ENCODE peak calls at places on chromosomes 1 and 21, in five cellular contexts. One of them, this sample, is unnamed.

GRCh38 chr1:160066829-160067720 is 2.9 kb downstream of the KCNJ10 start:
- DNase-seq in H9: no peak
- DNase-seq in omental fat pad: no peak
- DNase-seq in choroid plexus epithelial cell: no peak
- DNase-seq in stomach: no peak
- DNase-seq in this sample: no peak

GRCh38 chr1:201792534-201793305 is 36.2 kb upstream of the IPO9 start:
- DNase-seq in choroid plexus epithelial cell: peak
- DNase-seq in omental fat pad: peak
- DNase-seq in stomach: peak
- DNase-seq in H9: peak
- DNase-seq in this sample: peak

GRCh38 chr1:225882008-225882698 is at the start of gene TMEM63A:
- DNase-seq in stomach: peak
- DNase-seq in choroid plexus epithelial cell: peak
- DNase-seq in omental fat pad: peak
- DNase-seq in H9: peak
- DNase-seq in this sample: peak

GRCh38 chr21:45959779-45960390 is 21.7 kb upstream of the COL6A1 start:
- DNase-seq in omental fat pad: no peak
- DNase-seq in H9: no peak
- DNase-seq in stomach: no peak
- DNase-seq in choroid plexus epithelial cell: no peak
- DNase-seq in this sample: no peak

GRCh38 chr1:2129256-2129943 is 65.2 kb downstream of the FAAP20 start:
- DNase-seq in stomach: no peak
- DNase-seq in H9: no peak
- DNase-seq in choroid plexus epithelial cell: no peak
- DNase-seq in omental fat pad: no peak
- DNase-seq in this sample: no peak

GRCh38 chr1:245797592-245798366 is 643.0 kb downstream of the KIF26B start:
- DNase-seq in choroid plexus epithelial cell: peak
- DNase-seq in omental fat pad: no peak
- DNase-seq in H9: peak
- DNase-seq in stomach: no peak
- DNase-seq in this sample: peak

GRCh38 chr1:98201640-98202039 is 280.8 kb upstream of the DPYD start:
- DNase-seq in H9: no peak
- DNase-seq in choroid plexus epithelial cell: peak
- DNase-seq in stomach: no peak
- DNase-seq in omental fat pad: no peak
- DNase-seq in this sample: no peak

GRCh38 chr1:246483204-246483933 is 23.7 kb downstream of the SMYD3 start:
- DNase-seq in stomach: no peak
- DNase-seq in H9: no peak
- DNase-seq in omental fat pad: no peak
- DNase-seq in choroid plexus epithelial cell: peak
- DNase-seq in this sample: no peak

GRCh38 chr1:39525366-39526165 is 34.1 kb downstream of the BMP8A start:
- DNase-seq in choroid plexus epithelial cell: no peak
- DNase-seq in omental fat pad: no peak
- DNase-seq in stomach: peak
- DNase-seq in H9: no peak
- DNase-seq in this sample: no peak

GRCh38 chr1:24318988-24319863 is at the start of gene GRHL3:
- DNase-seq in choroid plexus epithelial cell: peak
- DNase-seq in stomach: peak
- DNase-seq in H9: peak
- DNase-seq in omental fat pad: no peak
- DNase-seq in this sample: peak

GRCh38 chr1:33670567-33670966 is 193.3 kb upstream of the HMGB4 start:
- DNase-seq in omental fat pad: no peak
- DNase-seq in stomach: no peak
- DNase-seq in choroid plexus epithelial cell: no peak
- DNase-seq in H9: no peak
- DNase-seq in this sample: no peak

GRCh38 chr1:87045757-87046422 is 131.5 kb downstream of the HS2ST1 start:
- DNase-seq in choroid plexus epithelial cell: no peak
- DNase-seq in omental fat pad: no peak
- DNase-seq in H9: no peak
- DNase-seq in stomach: no peak
- DNase-seq in this sample: no peak

GRCh38 chr21:46078984-46079356 is 18.9 kb upstream of the COL6A2 start:
- DNase-seq in stomach: no peak
- DNase-seq in H9: no peak
- DNase-seq in choroid plexus epithelial cell: no peak
- DNase-seq in omental fat pad: peak
- DNase-seq in this sample: no peak

GRCh38 chr1:3219005-3219724 is 150.2 kb downstream of the PRDM16 start:
- DNase-seq in H9: no peak
- DNase-seq in stomach: peak
- DNase-seq in omental fat pad: no peak
- DNase-seq in choroid plexus epithelial cell: peak
- DNase-seq in this sample: no peak

GRCh38 chr1:25517476-25518394 is 25.7 kb upstream of the LDLRAP1 start:
- DNase-seq in choroid plexus epithelial cell: no peak
- DNase-seq in H9: peak
- DNase-seq in stomach: no peak
- DNase-seq in omental fat pad: no peak
- DNase-seq in this sample: no peak

GRCh38 chr21:44019568-44019958 is 7.5 kb downstream of the TRAPPC10 start:
- DNase-seq in choroid plexus epithelial cell: no peak
- DNase-seq in stomach: no peak
- DNase-seq in omental fat pad: no peak
- DNase-seq in H9: no peak
- DNase-seq in this sample: no peak

GRCh38 chr1:26531651-26532131 is 2.1 kb downstream of the RPS6KA1 start:
- DNase-seq in H9: peak
- DNase-seq in omental fat pad: no peak
- DNase-seq in choroid plexus epithelial cell: no peak
- DNase-seq in stomach: peak
- DNase-seq in this sample: peak

GRCh38 chr1:193013707-193014106 is 45.5 kb downstream of the UCHL5 start:
- DNase-seq in stomach: no peak
- DNase-seq in H9: no peak
- DNase-seq in choroid plexus epithelial cell: no peak
- DNase-seq in omental fat pad: no peak
- DNase-seq in this sample: no peak

GRCh38 chr1:32405672-32406467 is 11.6 kb upstream of the BSDC1 start:
- DNase-seq in H9: no peak
- DNase-seq in stomach: no peak
- DNase-seq in omental fat pad: no peak
- DNase-seq in choroid plexus epithelial cell: no peak
- DNase-seq in this sample: no peak

GRCh38 chr1:154866257-154866994 is 3.7 kb downstream of the KCNN3 start:
- DNase-seq in stomach: no peak
- DNase-seq in H9: no peak
- DNase-seq in choroid plexus epithelial cell: peak
- DNase-seq in omental fat pad: no peak
- DNase-seq in this sample: no peak

GRCh38 chr1:7574121-7575040 is 196.7 kb upstream of the VAMP3 start:
- DNase-seq in choroid plexus epithelial cell: no peak
- DNase-seq in stomach: peak
- DNase-seq in omental fat pad: no peak
- DNase-seq in H9: no peak
- DNase-seq in this sample: no peak

GRCh38 chr1:220875233-220875632 is 4.0 kb upstream of the HLX start:
- DNase-seq in omental fat pad: no peak
- DNase-seq in choroid plexus epithelial cell: no peak
- DNase-seq in stomach: no peak
- DNase-seq in H9: no peak
- DNase-seq in this sample: no peak

GRCh38 chr1:97875996-97876395 is 44.8 kb downstream of the DPYD start:
- DNase-seq in H9: no peak
- DNase-seq in choroid plexus epithelial cell: peak
- DNase-seq in omental fat pad: no peak
- DNase-seq in stomach: no peak
- DNase-seq in this sample: peak

GRCh38 chr1:229427572-229427971 is 6.3 kb downstream of the ACTA1 start:
- DNase-seq in choroid plexus epithelial cell: no peak
- DNase-seq in H9: no peak
- DNase-seq in stomach: no peak
- DNase-seq in omental fat pad: no peak
- DNase-seq in this sample: no peak

GRCh38 chr1:229430761-229431269 is 3.1 kb downstream of the ACTA1 start:
- DNase-seq in choroid plexus epithelial cell: peak
- DNase-seq in H9: peak
- DNase-seq in stomach: peak
- DNase-seq in omental fat pad: no peak
- DNase-seq in this sample: no peak

GRCh38 chr1:229425564-229426159 is 8.2 kb downstream of the ACTA1 start:
- DNase-seq in H9: no peak
- DNase-seq in stomach: no peak
- DNase-seq in choroid plexus epithelial cell: no peak
- DNase-seq in omental fat pad: no peak
- DNase-seq in this sample: no peak

GRCh38 chr1:229431270-229432115 is 2.4 kb downstream of the ACTA1 start:
- DNase-seq in H9: no peak
- DNase-seq in choroid plexus epithelial cell: no peak
- DNase-seq in omental fat pad: no peak
- DNase-seq in stomach: no peak
- DNase-seq in this sample: no peak

GRCh38 chr1:229428256-229428655 is 5.6 kb downstream of the ACTA1 start:
- DNase-seq in choroid plexus epithelial cell: no peak
- DNase-seq in omental fat pad: no peak
- DNase-seq in H9: no peak
- DNase-seq in stomach: no peak
- DNase-seq in this sample: no peak
- TF ChIP-seq CTCF in choroid plexus epithelial cell: no peak
- TF ChIP-seq CTCF in omental fat pad: no peak
- TF ChIP-seq CTCF in H9: no peak
- TF ChIP-seq CTCF in stomach: no peak
- TF ChIP-seq CTCF in this sample: no peak

DNA sequence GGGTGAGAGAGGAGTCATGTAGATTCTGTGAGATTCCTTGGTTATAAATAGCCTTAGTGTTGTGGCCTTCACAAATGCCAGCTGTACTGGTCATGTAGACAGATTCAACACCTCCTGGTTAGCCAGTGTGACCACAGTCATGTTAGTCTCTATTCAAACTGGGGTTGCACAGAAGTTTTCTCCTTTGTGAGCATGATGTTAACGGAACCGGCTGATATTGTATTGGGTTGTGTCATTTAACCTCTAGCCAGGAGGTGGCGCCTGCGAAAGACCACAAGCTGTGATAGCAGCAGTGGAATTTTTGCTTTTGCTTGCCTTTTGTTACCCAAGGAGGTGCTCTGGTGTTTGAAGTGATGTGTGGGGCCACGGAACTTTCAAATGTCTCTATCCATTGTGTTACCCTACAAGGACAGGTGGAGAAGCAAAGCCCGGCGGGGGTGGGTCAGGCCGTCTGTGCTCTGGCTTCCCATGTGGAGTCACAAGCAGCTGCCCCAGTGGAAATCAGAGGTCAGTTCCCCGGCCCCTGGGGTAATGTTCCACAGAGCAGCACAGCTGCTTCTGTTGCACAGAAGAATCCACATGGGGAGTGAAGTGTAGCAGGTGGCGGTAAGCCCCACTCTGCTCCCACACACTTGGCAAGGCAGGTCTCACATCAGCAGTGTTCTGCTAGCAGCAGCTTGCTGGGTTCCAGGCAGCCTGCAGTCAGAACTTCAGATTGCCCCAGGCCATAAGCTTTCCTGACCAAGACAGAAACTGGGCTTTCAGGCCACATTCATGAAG is 112.6 kb downstream of the ADAMTS1 start:
- DNase-seq in choroid plexus epithelial cell: peak
- DNase-seq in H9: peak
- DNase-seq in omental fat pad: no peak
- DNase-seq in stomach: peak
- DNase-seq in this sample: peak
- TF ChIP-seq CTCF in choroid plexus epithelial cell: peak
- TF ChIP-seq CTCF in H9: peak
- TF ChIP-seq CTCF in omental fat pad: no peak
- TF ChIP-seq CTCF in stomach: peak
- TF ChIP-seq CTCF in this sample: peak

GRCh38 chr1:53088616-53089300 is 26.7 kb downstream of the PODN start:
- DNase-seq in H9: no peak
- DNase-seq in stomach: no peak
- DNase-seq in omental fat pad: no peak
- DNase-seq in choroid plexus epithelial cell: no peak
- DNase-seq in this sample: no peak

GRCh38 chr1:53089478-53090226 is 27.6 kb downstream of the PODN start:
- DNase-seq in stomach: peak
- DNase-seq in choroid plexus epithelial cell: peak
- DNase-seq in omental fat pad: no peak
- DNase-seq in H9: no peak
- DNase-seq in this sample: no peak

GRCh38 chr1:53086504-53087070 is 24.6 kb downstream of the PODN start:
- DNase-seq in stomach: no peak
- DNase-seq in H9: no peak
- DNase-seq in choroid plexus epithelial cell: peak
- DNase-seq in omental fat pad: no peak
- DNase-seq in this sample: no peak

GRCh38 chr1:53085405-53085804 is 23.4 kb downstream of the PODN start:
- DNase-seq in stomach: no peak
- DNase-seq in choroid plexus epithelial cell: no peak
- DNase-seq in H9: no peak
- DNase-seq in omental fat pad: no peak
- DNase-seq in this sample: no peak

DNA sequence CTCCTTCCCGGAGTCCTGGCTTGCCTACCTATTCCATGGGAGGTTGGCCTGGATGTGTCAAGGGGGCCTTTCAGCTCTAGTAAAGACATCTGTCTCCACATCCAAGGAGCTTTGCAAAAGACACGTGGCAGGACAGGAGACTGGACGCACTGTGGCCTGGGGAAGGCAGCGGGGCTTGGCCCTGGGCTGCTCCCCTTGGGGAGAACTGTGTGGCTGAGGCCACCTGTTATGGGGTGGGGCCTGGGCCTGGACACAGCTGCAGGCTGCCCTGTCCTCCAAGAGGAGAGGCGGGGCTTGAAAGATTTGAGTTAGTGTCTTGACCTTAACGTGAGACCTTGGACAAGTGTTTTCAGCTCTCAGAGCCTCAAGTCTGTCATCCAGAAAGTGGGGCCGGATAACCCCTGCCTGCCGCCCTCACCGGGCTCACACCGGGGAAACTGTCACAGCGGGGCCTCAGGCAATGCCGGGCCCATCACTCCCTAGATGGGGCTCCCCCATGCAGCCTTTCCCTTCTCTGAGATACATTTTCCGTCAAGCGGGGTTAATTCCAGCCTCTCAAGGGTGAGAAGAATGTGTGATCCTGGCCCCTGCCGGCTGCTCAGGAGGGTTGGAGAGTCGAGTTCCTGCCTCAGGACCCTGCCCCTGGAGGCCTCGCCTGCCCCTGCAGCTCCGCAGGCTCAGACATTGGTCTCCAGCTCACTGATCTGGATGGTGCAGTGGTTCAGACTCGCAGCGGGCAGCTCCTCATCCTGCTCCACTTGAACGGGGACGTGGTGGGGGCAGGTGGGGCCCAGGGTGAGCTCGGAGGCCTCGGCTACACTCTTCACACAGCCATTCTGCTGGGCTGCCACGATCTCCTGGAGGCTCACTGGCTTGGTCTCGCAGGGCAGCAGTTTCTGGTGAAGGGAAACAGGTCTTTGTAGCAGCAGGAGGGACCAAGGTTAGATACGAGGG is 25.6 kb downstream of the PODN start:
- DNase-seq in choroid plexus epithelial cell: no peak
- DNase-seq in H9: peak
- DNase-seq in omental fat pad: no peak
- DNase-seq in stomach: no peak
- DNase-seq in this sample: no peak
- TF ChIP-seq CTCF in choroid plexus epithelial cell: no peak
- TF ChIP-seq CTCF in H9: peak
- TF ChIP-seq CTCF in omental fat pad: no peak
- TF ChIP-seq CTCF in stomach: no peak
- TF ChIP-seq CTCF in this sample: no peak

GRCh38 chr1:27607239-27607804 is 3.4 kb upstream of the AHDC1 start:
- DNase-seq in choroid plexus epithelial cell: peak
- DNase-seq in stomach: no peak
- DNase-seq in H9: peak
- DNase-seq in omental fat pad: no peak
- DNase-seq in this sample: no peak
- TF ChIP-seq CTCF in choroid plexus epithelial cell: peak
- TF ChIP-seq CTCF in stomach: no peak
- TF ChIP-seq CTCF in H9: no peak
- TF ChIP-seq CTCF in omental fat pad: no peak
- TF ChIP-seq CTCF in this sample: no peak

This sample was measured in MCF 10A.